ENCODE peak calls at places on chromosomes 7 and 10, in seven cellular contexts. B is prostate gland; Q is testis; T is tibial nerve; J is astrocyte of the cerebellum; P is tibial artery; N is CD4-positive, CD25-positive, alpha-beta regulatory T cell. H is an unnamed sample.

GRCh38 chr10:77863446-77863845 is 63.1 kb downstream of the DLG5 start:
- DNase-seq in B (no peak), Q (no peak), T (no peak), J (no peak), P (no peak), N (no peak), H (no peak)

GRCh38 chr7:114939484-114940097 is 17.7 kb downstream of the MDFIC start:
- DNase-seq in B (no peak), Q (no peak), T (no peak), J (no peak), P (no peak), N (peak), H (no peak)

GRCh38 chr10:103491729-103492364 is 1.7 kb upstream of the NEURL1 start:
- DNase-seq in B (no peak), Q (no peak), T (no peak), J (peak), P (no peak), N (no peak), H (peak)

GRCh38 chr7:70392282-70392681 is 739.7 kb upstream of the GALNT17 start:
- DNase-seq in B (no peak), Q (no peak), T (no peak), J (no peak), P (no peak), N (no peak), H (no peak)

GRCh38 chr10:9081253-9081652 is 1026.8 kb downstream of the GATA3 start:
- DNase-seq in B (no peak), Q (no peak), T (no peak), J (no peak), P (no peak), N (no peak), H (no peak)

GRCh38 chr10:33204049-33204448 is 130.4 kb downstream of the NRP1 start:
- DNase-seq in B (no peak), Q (no peak), T (no peak), J (no peak), P (no peak), N (no peak), H (no peak)

GRCh38 chr10:102400598-102401321 is 5.3 kb downstream of the NFKB2 start:
- DNase-seq in B (no peak), Q (no peak), T (no peak), J (no peak), P (no peak), N (no peak), H (no peak)

GRCh38 chr7:128110641-128111365 is 79.6 kb upstream of the LRRC4 start:
- DNase-seq in B (no peak), Q (no peak), T (no peak), J (no peak), P (no peak), N (no peak), H (no peak)

GRCh38 chr7:11570922-11571550 is 261.0 kb downstream of the THSD7A start:
- DNase-seq in B (no peak), Q (no peak), T (no peak), J (no peak), P (no peak), N (no peak), H (no peak)

GRCh38 chr10:97736902-97737769 is at the start of gene ZFYVE27:
- DNase-seq in B (peak), Q (peak), T (peak), J (peak), P (peak), N (peak), H (peak)

GRCh38 chr10:97738616-97739015 is 1.7 kb downstream of the ZFYVE27 start:
- DNase-seq in B (no peak), Q (no peak), T (no peak), J (no peak), P (no peak), N (no peak), H (no peak)

GRCh38 chr10:97743169-97743945 is 6.4 kb downstream of the ZFYVE27 start:
- DNase-seq in B (no peak), Q (no peak), T (no peak), J (no peak), P (no peak), N (no peak), H (no peak)

GRCh38 chr10:97737770-97738265 is 890 bp downstream of the ZFYVE27 start:
- DNase-seq in B (no peak), Q (no peak), T (no peak), J (no peak), P (no peak), N (no peak), H (no peak)

GRCh38 chr10:97740613-97741012 is 3.7 kb downstream of the ZFYVE27 start:
- DNase-seq in B (no peak), Q (no peak), T (no peak), J (no peak), P (no peak), N (no peak), H (no peak)
- H3K4me3 ChIP-seq in B (no peak), Q (no peak), T (no peak), J (no peak), P (no peak), N (peak), H (no peak)

GRCh38 chr10:117796394-117796793 is 250.3 kb downstream of the RAB11FIP2 start:
- DNase-seq in B (peak), Q (no peak), T (no peak), J (no peak), P (no peak), N (no peak), H (no peak)

GRCh38 chr10:117788911-117789310 is 246.4 kb downstream of the EMX2 start:
- DNase-seq in B (no peak), Q (no peak), T (no peak), J (no peak), P (no peak), N (no peak), H (no peak)

GRCh38 chr10:117790177-117790576 is 247.6 kb downstream of the EMX2 start:
- DNase-seq in B (no peak), Q (no peak), T (no peak), J (no peak), P (no peak), N (no peak), H (no peak)

GRCh38 chr10:117792214-117792613 is 249.7 kb downstream of the EMX2 start:
- DNase-seq in B (no peak), Q (no peak), T (no peak), J (no peak), P (no peak), N (no peak), H (no peak)

GRCh38 chr10:117790621-117791020 is 248.1 kb downstream of the EMX2 start:
- DNase-seq in B (no peak), Q (no peak), T (no peak), J (no peak), P (no peak), N (no peak), H (no peak)
- H3K4me3 ChIP-seq in B (no peak), Q (no peak), T (no peak), J (no peak), P (no peak), N (no peak), H (no peak)

GRCh38 chr10:125122566-125122965 is 37.8 kb downstream of the CTBP2 start:
- DNase-seq in B (no peak), Q (no peak), T (no peak), J (no peak), P (no peak), N (no peak), H (no peak)

GRCh38 chr10:125124907-125125306 is 35.5 kb downstream of the CTBP2 start:
- DNase-seq in B (no peak), Q (no peak), T (no peak), J (no peak), P (no peak), N (no peak), H (no peak)

GRCh38 chr10:125124114-125124486 is 36.3 kb downstream of the CTBP2 start:
- DNase-seq in B (no peak), Q (no peak), T (no peak), J (no peak), P (no peak), N (no peak), H (no peak)

GRCh38 chr10:125121003-125121402 is 39.4 kb downstream of the CTBP2 start:
- DNase-seq in B (no peak), Q (no peak), T (no peak), J (no peak), P (no peak), N (no peak), H (no peak)

GRCh38 chr10:125123363-125124113 is 36.8 kb downstream of the CTBP2 start:
- DNase-seq in B (peak), Q (peak), T (peak), J (peak), P (peak), N (no peak), H (peak)
- H3K4me3 ChIP-seq in B (no peak), Q (no peak), T (no peak), J (no peak), P (peak), N (no peak), H (peak)

GRCh38 chr7:138502023-138502767 is 42.1 kb downstream of the TRIM24 start:
- DNase-seq in B (no peak), Q (no peak), T (no peak), J (no peak), P (no peak), N (no peak), H (no peak)
- H3K4me3 ChIP-seq in B (no peak), Q (no peak), T (no peak), J (no peak), P (no peak), N (no peak), H (no peak)